ENCODE peak calls at places on chromosomes 7 and 10, in six cellular contexts. I is NCI-H1092 treated with DMSO at 0.1 percent for 48 hours; O is stimulated activated CD8-positive, alpha-beta memory T cell treated with anti-CD3 and anti-CD28 coated beads, Interleukin-15, amount 100 ng/mL, for 4 hours; B is effector CD4-positive, alpha-beta T cell; E is GM12892; Z is C1 segment of cervical spinal cord. Q is an unnamed sample.

GRCh38 chr10:48579251-48579960 is 25.5 kb downstream of the ARHGAP22 start:
- DNase-seq in B (no peak), O (no peak), E (no peak), I (no peak), Z (no peak), Q (no peak)

GRCh38 chr7:126016722-126017121 is 1087.1 kb upstream of the POT1 start:
- DNase-seq in Z (no peak), I (no peak), B (no peak), O (no peak), E (no peak), Q (no peak)

GRCh38 chr7:2928256-2928612 is 84.1 kb upstream of the GNA12 start:
- DNase-seq in O (no peak), Z (no peak), B (no peak), E (no peak), I (no peak), Q (no peak)

GRCh38 chr10:98371421-98371820 is 43.6 kb downstream of the PYROXD2 start:
- DNase-seq in B (no peak), O (no peak), E (no peak), I (peak; percentile 1), Z (no peak), Q (no peak)

GRCh38 chr7:115208710-115209540 is 287.0 kb downstream of the MDFIC start:
- DNase-seq in Z (no peak), B (no peak), O (no peak), E (no peak), I (no peak), Q (no peak)

GRCh38 chr10:100912013-100912608 is 652 bp upstream of the SLF2 start:
- DNase-seq in Z (no peak), B (no peak), E (no peak), O (no peak), I (peak; percentile 41), Q (no peak)

GRCh38 chr10:6216916-6217315 is 14.2 kb downstream of the PFKFB3 start:
- DNase-seq in I (no peak), B (no peak), O (no peak), Z (no peak), E (no peak), Q (no peak)

GRCh38 chr10:80471715-80472233 is 17.7 kb downstream of the TSPAN14 start:
- DNase-seq in O (no peak), Z (no peak), I (no peak), B (no peak), E (no peak), Q (no peak)

GRCh38 chr10:119505131-119505551 is 37.4 kb downstream of the RGS10 start:
- DNase-seq in E (no peak), B (no peak), I (no peak), O (no peak), Z (no peak), Q (no peak)

GRCh38 chr7:153858335-153858734 is 193.9 kb upstream of the DPP6 start:
- DNase-seq in I (no peak), Z (no peak), E (no peak), O (no peak), B (no peak), Q (no peak)

GRCh38 chr7:240887-241421 is 48.6 kb downstream of the FAM20C start:
- DNase-seq in Z (no peak), B (no peak), O (no peak), E (no peak), I (no peak), Q (no peak)

GRCh38 chr10:12659706-12660105 is 310.4 kb downstream of the CAMK1D start:
- DNase-seq in Z (no peak), I (no peak), B (no peak), O (no peak), E (no peak), Q (no peak)

GRCh38 chr10:89921422-89921821 is 220.0 kb downstream of the KIF20B start:
- DNase-seq in B (no peak), O (no peak), I (no peak), E (no peak), Z (no peak), Q (no peak)

GRCh38 chr10:104122273-104123107 is 519 bp downstream of the SFR1 start:
- DNase-seq in E (no peak), O (no peak), I (peak; percentile 64), Z (no peak), B (no peak), Q (no peak)